ENCODE peak calls at places on chromosomes 2 and 18, in seven cellular contexts. X, N, H, Y, M, L and I are unnamed samples.

GRCh38 chr2:96111823-96112500 is 4.4 kb downstream of the ADRA2B start:
- DNase-seq in X (no peak), N (no peak), H (no peak), Y (no peak), M (no peak), L (no peak), I (no peak)

GRCh38 chr2:88903744-88904353 is 212.4 kb downstream of the RPIA start:
- DNase-seq in X (no peak), N (no peak), H (peak), Y (no peak), M (no peak), L (no peak), I (no peak)

GRCh38 chr18:9348766-9349165 is 14.2 kb downstream of the TWSG1 start:
- DNase-seq in X (no peak), N (no peak), H (no peak), Y (no peak), M (no peak), L (no peak), I (no peak)

GRCh38 chr2:57373530-57373929 is 673.1 kb upstream of the VRK2 start:
- DNase-seq in X (no peak), N (no peak), H (no peak), Y (peak), M (no peak), L (no peak), I (no peak)

GRCh38 chr2:54482725-54483124 is 26.6 kb downstream of the SPTBN1 start:
- DNase-seq in X (peak), N (no peak), H (no peak), Y (no peak), M (peak), L (no peak), I (no peak)

GRCh38 chr2:237227190-237227988 is 141.7 kb downstream of the COPS8 start:
- DNase-seq in X (peak), N (no peak), H (no peak), Y (peak), M (no peak), L (no peak), I (no peak)

GRCh38 chr2:173159794-173160463 is 84.3 kb downstream of the MAP3K20 start:
- DNase-seq in X (peak), N (no peak), H (no peak), Y (peak), M (peak), L (no peak), I (no peak)

GRCh38 chr2:240812301-240812680 is 7.7 kb downstream of the KIF1A start:
- DNase-seq in X (no peak), N (no peak), H (no peak), Y (no peak), M (no peak), L (no peak), I (no peak)

GRCh38 chr2:172376505-172377125 is 50.8 kb upstream of the ITGA6 start:
- DNase-seq in X (no peak), N (no peak), H (no peak), Y (no peak), M (no peak), L (no peak), I (no peak)

GRCh38 chr18:858016-858415 is 46.0 kb upstream of the YES1 start:
- DNase-seq in X (no peak), N (no peak), H (no peak), Y (no peak), M (no peak), L (no peak), I (no peak)

GRCh38 chr2:97664636-97664970 is 759 bp upstream of the ACTR1B start:
- DNase-seq in X (no peak), N (no peak), H (no peak), Y (no peak), M (peak), L (no peak), I (no peak)

GRCh38 chr2:135664623-135665068 is 77.0 kb upstream of the UBXN4 start:
- DNase-seq in X (no peak), N (no peak), H (peak), Y (no peak), M (no peak), L (no peak), I (no peak)

GRCh38 chr2:2517399-2517798 is 186.3 kb upstream of the MYT1L start:
- DNase-seq in X (no peak), N (no peak), H (no peak), Y (no peak), M (no peak), L (no peak), I (no peak)

GRCh38 chr2:238897911-238898311 is 50.0 kb downstream of the TWIST2 start:
- DNase-seq in X (no peak), N (no peak), H (no peak), Y (no peak), M (no peak), L (no peak), I (no peak)

GRCh38 chr2:232103140-232103737 is 141.7 kb downstream of the DIS3L2 start:
- DNase-seq in X (no peak), N (no peak), H (no peak), Y (no peak), M (no peak), L (no peak), I (no peak)

GRCh38 chr2:101961287-101962242 is 30.2 kb upstream of the IL1R2 start:
- DNase-seq in X (peak), N (no peak), H (no peak), Y (no peak), M (no peak), L (no peak), I (no peak)

GRCh38 chr2:72141881-72142742 is 5.5 kb downstream of the CYP26B1 start:
- DNase-seq in X (no peak), N (no peak), H (no peak), Y (no peak), M (no peak), L (no peak), I (no peak)

GRCh38 chr2:143284087-143284675 is 155.0 kb downstream of the ARHGAP15 start:
- DNase-seq in X (no peak), N (no peak), H (peak), Y (peak), M (peak), L (no peak), I (peak)

GRCh38 chr2:215683295-215683694 is 247.4 kb upstream of the FN1 start:
- DNase-seq in X (no peak), N (no peak), H (no peak), Y (no peak), M (no peak), L (no peak), I (no peak)

GRCh38 chr2:79511320-79511951 is 1.4 kb upstream of the CTNNA2 start:
- DNase-seq in X (no peak), N (no peak), H (peak), Y (peak), M (peak), L (no peak), I (peak)

GRCh38 chr2:75788154-75788553 is 77.4 kb upstream of the GCFC2 start:
- DNase-seq in X (no peak), N (no peak), H (no peak), Y (no peak), M (no peak), L (no peak), I (no peak)

GRCh38 chr2:41698787-41699422 is 348.9 kb upstream of the PKDCC start:
- DNase-seq in X (no peak), N (peak), H (peak), Y (no peak), M (peak), L (no peak), I (no peak)

GRCh38 chr18:8991131-8991530 is 111.4 kb upstream of the NDUFV2 start:
- DNase-seq in X (no peak), N (no peak), H (no peak), Y (no peak), M (no peak), L (no peak), I (no peak)

GRCh38 chr18:3468833-3469232 is 18.9 kb downstream of the TGIF1 start:
- DNase-seq in X (no peak), N (no peak), H (no peak), Y (no peak), M (no peak), L (no peak), I (no peak)

GRCh38 chr2:16617282-16618266 is 48.1 kb downstream of the CYRIA start:
- DNase-seq in X (no peak), N (no peak), H (no peak), Y (no peak), M (peak), L (no peak), I (no peak)

GRCh38 chr18:45774065-45774521 is 50.1 kb downstream of the SLC14A1 start:
- DNase-seq in X (no peak), N (no peak), H (no peak), Y (no peak), M (no peak), L (no peak), I (no peak)

GRCh38 chr2:64052468-64053241 is 33.4 kb upstream of the VPS54 start:
- DNase-seq in X (no peak), N (no peak), H (no peak), Y (no peak), M (peak), L (no peak), I (peak)

GRCh38 chr2:239774142-239774462 is 251.0 kb downstream of the NDUFA10 start:
- DNase-seq in X (no peak), N (no peak), H (no peak), Y (no peak), M (no peak), L (no peak), I (no peak)

GRCh38 chr2:55309441-55309840 is 40.4 kb upstream of the MTIF2 start:
- DNase-seq in X (peak), N (no peak), H (no peak), Y (peak), M (no peak), L (no peak), I (no peak)

GRCh38 chr2:128374001-128374710 is 55.5 kb upstream of the HS6ST1 start:
- DNase-seq in X (peak), N (no peak), H (no peak), Y (no peak), M (no peak), L (no peak), I (no peak)

GRCh38 chr2:138086556-138086955 is 122.3 kb downstream of the HNMT start:
- DNase-seq in X (no peak), N (no peak), H (no peak), Y (no peak), M (no peak), L (no peak), I (no peak)

GRCh38 chr18:38256366-38256765 is 690.8 kb upstream of the CELF4 start:
- DNase-seq in X (no peak), N (no peak), H (no peak), Y (peak), M (no peak), L (no peak), I (no peak)

GRCh38 chr2:232587527-232587926 is 37.0 kb downstream of the EIF4E2 start:
- DNase-seq in X (no peak), N (no peak), H (no peak), Y (no peak), M (no peak), L (no peak), I (no peak)